ENCODE peak calls at places on chromosome 9, in nine cellular contexts. R is astrocyte of the cerebellum, I is hepatocyte, P is pancreas, J is heart right ventricle, L is MM.1S, T is neural crest cell, Y is fibroblast of lung, A is left lung. D is an unnamed sample.

GRCh38 chr9:114804504-114804903 is 1.3 kb downstream of the TNFSF15 start:
- DNase-seq in R (peak), I (peak), P (peak), J (no peak), L (no peak), T (no peak), Y (peak), A (no peak), D (peak)

GRCh38 chr9:72390896-72391295 is 25.9 kb upstream of the ZFAND5 start:
- DNase-seq in R (no peak), I (no peak), P (no peak), J (no peak), L (no peak), T (no peak), Y (no peak), A (no peak), D (no peak)

GRCh38 chr9:99108131-99108530 is 3.2 kb downstream of the TGFBR1 start:
- DNase-seq in R (no peak), I (no peak), P (no peak), J (no peak), L (no peak), T (no peak), Y (no peak), A (no peak), D (no peak)

GRCh38 chr9:105978336-105978735 is 284.0 kb downstream of the TMEM38B start:
- DNase-seq in R (no peak), I (no peak), P (no peak), J (no peak), L (no peak), T (peak), Y (no peak), A (no peak), D (no peak)

GRCh38 chr9:14303110-14303509 is 10.8 kb downstream of the NFIB start:
- DNase-seq in R (no peak), I (no peak), P (no peak), J (no peak), L (no peak), T (no peak), Y (no peak), A (no peak), D (no peak)

GRCh38 chr9:135032041-135032835 is 55.2 kb upstream of the OLFM1 start:
- DNase-seq in R (no peak), I (no peak), P (no peak), J (no peak), L (no peak), T (no peak), Y (no peak), A (peak), D (no peak)

GRCh38 chr9:134325813-134326753 is at the start of gene RXRA:
- DNase-seq in R (peak), I (peak), P (peak), J (peak), L (peak), T (peak), Y (peak), A (peak), D (peak)

GRCh38 chr9:81759680-81760215 is 70.4 kb upstream of the TLE1 start:
- DNase-seq in R (peak), I (peak), P (no peak), J (peak), L (no peak), T (no peak), Y (peak), A (no peak), D (no peak)

GRCh38 chr9:136711751-136712689 is at the start of gene DIPK1B:
- DNase-seq in R (no peak), I (peak), P (no peak), J (no peak), L (no peak), T (peak), Y (no peak), A (peak), D (no peak)
- TF ChIP-seq CTCF in R (no peak), I (no peak), P (no peak), J (no peak), L (no peak), T (peak), Y (no peak), A (no peak), D (no peak)

GRCh38 chr9:113505963-113506624 is 42.6 kb downstream of the RGS3 start:
- DNase-seq in R (no peak), I (no peak), P (no peak), J (no peak), L (no peak), T (peak), Y (no peak), A (no peak), D (no peak)

GRCh38 chr9:113509463-113509862 is 45.9 kb downstream of the RGS3 start:
- DNase-seq in R (peak), I (no peak), P (no peak), J (no peak), L (no peak), T (no peak), Y (peak), A (no peak), D (no peak)

GRCh38 chr9:113511047-113511521 is 47.6 kb downstream of the RGS3 start:
- DNase-seq in R (no peak), I (no peak), P (peak), J (peak), L (no peak), T (no peak), Y (no peak), A (no peak), D (peak)

GRCh38 chr9:113507256-113507655 is 43.7 kb downstream of the RGS3 start:
- DNase-seq in R (no peak), I (no peak), P (no peak), J (no peak), L (no peak), T (no peak), Y (no peak), A (peak), D (no peak)

GRCh38 chr9:113508111-113508749 is 44.7 kb downstream of the RGS3 start:
- DNase-seq in R (no peak), I (peak), P (no peak), J (no peak), L (no peak), T (no peak), Y (no peak), A (no peak), D (peak)
- TF ChIP-seq CTCF in R (no peak), I (peak), P (no peak), J (no peak), L (no peak), T (peak), Y (no peak), A (no peak), D (no peak)

DNA sequence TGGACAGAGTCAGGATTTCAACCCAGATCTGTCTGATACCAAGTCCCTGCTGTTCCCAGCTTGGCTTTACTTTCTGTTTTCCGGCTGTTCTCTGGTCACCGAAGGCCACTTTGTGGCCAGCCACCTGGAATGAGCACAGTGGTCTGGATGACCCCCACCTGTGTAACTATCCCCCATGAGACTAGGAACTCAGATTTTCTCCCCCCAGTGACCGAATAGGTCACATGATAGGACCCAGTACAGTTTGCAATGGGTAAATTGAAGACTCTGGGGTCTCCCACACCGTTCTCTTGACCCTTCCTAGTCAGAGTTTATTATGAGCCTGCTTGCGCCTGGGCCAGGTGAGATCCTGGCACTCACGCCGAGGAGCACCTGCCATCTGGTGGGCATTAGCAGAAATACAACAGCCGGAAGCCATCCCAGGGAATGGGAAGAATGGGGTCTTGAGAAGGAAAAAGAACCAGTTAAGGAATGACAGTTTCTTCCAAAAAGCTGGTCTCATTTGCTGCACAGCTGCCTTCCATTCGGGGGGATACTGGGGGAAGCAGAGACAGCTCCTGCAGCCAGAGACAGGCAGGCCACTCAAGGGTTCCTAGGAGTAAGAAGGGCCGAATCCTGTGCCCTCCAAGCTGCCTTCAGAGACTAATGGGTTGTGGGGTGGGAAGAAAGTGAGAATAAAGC is 7.1 kb downstream of the PHYHD1 start:
- DNase-seq in R (peak), I (peak), P (peak), J (peak), L (peak), T (peak), Y (peak), A (no peak), D (peak)
- TF ChIP-seq CTCF in R (peak), I (peak), P (peak), J (peak), L (peak), T (peak), Y (peak), A (peak), D (peak)

GRCh38 chr9:70135176-70135575 is 91.5 kb downstream of the MAMDC2 start:
- DNase-seq in R (no peak), I (no peak), P (no peak), J (no peak), L (no peak), T (no peak), Y (peak), A (no peak), D (no peak)
- TF ChIP-seq CTCF in R (peak), I (no peak), P (no peak), J (no peak), L (no peak), T (no peak), Y (no peak), A (no peak), D (no peak)

D was measured in Calu3.